ENCODE peak calls at places on chromosomes 16 and 17, in seven cellular contexts. Z is left ventricle myocardium inferior, I is mesendoderm, D is HepG2, S is mucosa of descending colon, U is iPS DF 6.9, V is kidney. X is an unnamed sample.

GRCh38 chr17:49708515-49709161 is 874 bp upstream of the SLC35B1 start:
- DNase-seq in Z (no peak), I (peak; percentile 32), D (no peak), S (no peak), U (no peak), V (no peak), X (no peak)

GRCh38 chr17:1060991-1061390 is 64.1 kb downstream of the TIMM22 start:
- DNase-seq in Z (no peak), I (no peak), D (no peak), S (peak; percentile 54), U (no peak), V (peak; percentile 91), X (no peak)

GRCh38 chr16:80610489-80611156 is 69.8 kb downstream of the DYNLRB2 start:
- DNase-seq in Z (no peak), I (no peak), D (no peak), S (no peak), U (no peak), V (no peak), X (no peak)

GRCh38 chr16:66939366-66939765 is 4.0 kb downstream of the CES2 start:
- DNase-seq in Z (no peak), I (no peak), D (no peak), S (no peak), U (no peak), V (peak; percentile 29), X (no peak)

GRCh38 chr17:29045734-29046133 is 2.8 kb downstream of the PIPOX start:
- DNase-seq in Z (no peak), I (no peak), D (peak; percentile 73), S (no peak), U (no peak), V (no peak), X (peak; percentile 74)

GRCh38 chr17:6413073-6413472 is 21.8 kb downstream of the AIPL1 start:
- DNase-seq in Z (no peak), I (peak; percentile 61), D (peak; percentile 40), S (no peak), U (no peak), V (no peak), X (peak; percentile 23)

GRCh38 chr17:32445976-32446375 is 1.7 kb downstream of the PSMD11 start:
- DNase-seq in Z (no peak), I (no peak), D (no peak), S (no peak), U (no peak), V (no peak), X (no peak)

GRCh38 chr16:85995591-85996461 is 96.9 kb downstream of the IRF8 start:
- DNase-seq in Z (no peak), I (no peak), D (no peak), S (no peak), U (no peak), V (no peak), X (no peak)

GRCh38 chr17:74743755-74744154 is 4.7 kb upstream of the NHERF1 start:
- DNase-seq in Z (no peak), I (no peak), D (no peak), S (no peak), U (no peak), V (no peak), X (no peak)

DNA sequence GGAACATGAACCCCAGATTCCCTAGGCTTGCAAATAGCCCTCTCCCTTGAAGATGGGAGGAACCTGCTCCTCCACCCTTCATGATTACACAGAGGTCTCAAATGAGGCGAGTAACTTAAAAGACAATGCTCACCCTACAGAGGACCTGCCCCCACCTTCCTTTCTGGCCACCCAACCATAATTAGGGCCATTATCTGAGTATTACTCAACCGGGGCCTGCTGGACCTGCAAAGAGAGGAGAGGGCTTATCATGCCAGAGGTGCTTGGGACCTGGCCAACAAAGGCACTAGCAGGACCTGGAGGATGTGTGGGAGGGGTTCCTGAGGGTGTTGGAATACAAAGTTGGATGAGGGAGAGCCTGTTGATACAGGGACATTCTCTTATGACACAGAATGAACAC is 42.4 kb downstream of the RNF157 start:
- DNase-seq in Z (peak; percentile 63), I (no peak), D (no peak), S (no peak), U (no peak), V (no peak), X (no peak)
- H3K4me1 ChIP-seq in Z (peaks cover 35% of the 10 kb centered on the region), I (no peaks in the 10 kb centered on the region), D (no peaks in the 10 kb centered on the region), S (no peaks in the 10 kb centered on the region), U (no peaks in the 10 kb centered on the region), V (no peaks in the 10 kb centered on the region), X (no peaks in the 10 kb centered on the region)

DNA sequence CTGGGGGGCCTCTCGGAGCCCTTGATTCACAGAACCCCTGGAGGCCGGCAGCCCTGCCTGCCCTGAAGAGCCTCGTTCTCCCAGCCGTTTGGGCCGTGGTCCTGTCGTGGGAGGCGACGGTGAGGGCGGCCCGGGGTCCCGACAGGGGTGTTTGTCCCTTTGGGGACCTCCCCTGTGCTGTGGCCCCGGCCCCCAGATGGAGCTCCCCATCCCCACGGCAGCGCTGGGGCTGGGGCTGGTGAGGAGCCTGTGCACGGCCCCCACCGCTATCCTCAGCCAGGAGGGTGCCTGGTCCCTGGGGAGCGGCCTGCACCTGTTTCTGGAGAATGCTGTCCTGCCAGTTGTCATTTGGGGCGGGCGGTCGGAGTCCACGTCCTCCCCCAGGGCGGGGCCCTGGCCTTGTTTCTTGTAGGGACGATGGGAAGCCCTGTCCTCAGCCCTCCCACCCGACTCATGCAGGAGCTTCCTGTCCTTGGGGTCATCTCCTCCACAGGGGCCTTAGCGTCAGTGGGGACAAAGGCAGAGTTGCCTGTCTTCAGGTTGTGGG is 6.7 kb downstream of the CAPN15 start:
- DNase-seq in Z (no peak), I (no peak), D (no peak), S (peak; percentile 89), U (no peak), V (no peak), X (peak; percentile 89)
- H3K4me3 ChIP-seq in Z (no peak overlapping the region), I (no peak overlapping the region), D (peak overlapping the region; percentile 85), S (no peak overlapping the region), U (no peak overlapping the region), V (peak overlapping the region; percentile 43), X (peak overlapping the region; percentile 26)

GRCh38 chr17:5011928-5012327 is 14.2 kb downstream of the KIF1C start:
- DNase-seq in Z (no peak), I (no peak), D (no peak), S (no peak), U (no peak), V (no peak), X (no peak)
- H3K36me3 ChIP-seq in Z (peaks cover 98% of the 10 kb centered on the region), I (peaks cover 17% of the 10 kb centered on the region), D (peaks cover 70% of the 10 kb centered on the region), S (peaks cover 9% of the 10 kb centered on the region), U (peaks cover 31% of the 10 kb centered on the region), V (peaks cover 28% of the 10 kb centered on the region), X (peaks cover 26% of the 10 kb centered on the region)

DNA sequence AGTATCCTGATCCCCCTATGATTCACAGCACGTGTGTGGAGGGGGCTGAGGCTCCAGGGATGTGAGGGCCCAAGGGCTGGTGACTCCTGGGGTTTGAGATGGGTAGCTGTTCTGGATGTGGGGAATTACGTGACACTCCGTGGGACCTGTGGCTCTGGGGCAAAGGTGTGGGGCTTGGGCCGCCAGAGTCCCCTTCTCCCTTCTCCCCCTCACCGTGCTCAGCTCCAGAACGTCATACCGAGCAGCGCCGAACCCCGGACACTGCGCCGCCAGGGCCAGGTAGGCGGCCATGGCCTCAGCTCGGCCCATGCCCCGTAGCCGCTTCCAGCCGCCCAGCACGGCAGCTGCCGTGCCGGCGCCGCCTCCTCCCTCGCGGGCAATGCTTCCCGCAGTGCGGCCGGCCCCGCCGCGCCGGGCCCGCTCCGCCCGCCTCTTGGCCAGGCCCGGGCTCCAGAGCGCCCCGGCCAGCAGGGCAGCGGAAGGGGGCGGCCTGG is 7.0 kb downstream of the PLEKHH3 start:
- DNase-seq in Z (no peak), I (no peak), D (no peak), S (no peak), U (no peak), V (peak; percentile 71), X (no peak)
- H3K4me1 ChIP-seq in Z (peaks cover 71% of the 10 kb centered on the region), I (no peaks in the 10 kb centered on the region), D (peaks cover 24% of the 10 kb centered on the region), S (peaks cover 27% of the 10 kb centered on the region), U (peaks cover 11% of the 10 kb centered on the region), V (peaks cover 13% of the 10 kb centered on the region), X (peaks cover 7% of the 10 kb centered on the region)

DNA sequence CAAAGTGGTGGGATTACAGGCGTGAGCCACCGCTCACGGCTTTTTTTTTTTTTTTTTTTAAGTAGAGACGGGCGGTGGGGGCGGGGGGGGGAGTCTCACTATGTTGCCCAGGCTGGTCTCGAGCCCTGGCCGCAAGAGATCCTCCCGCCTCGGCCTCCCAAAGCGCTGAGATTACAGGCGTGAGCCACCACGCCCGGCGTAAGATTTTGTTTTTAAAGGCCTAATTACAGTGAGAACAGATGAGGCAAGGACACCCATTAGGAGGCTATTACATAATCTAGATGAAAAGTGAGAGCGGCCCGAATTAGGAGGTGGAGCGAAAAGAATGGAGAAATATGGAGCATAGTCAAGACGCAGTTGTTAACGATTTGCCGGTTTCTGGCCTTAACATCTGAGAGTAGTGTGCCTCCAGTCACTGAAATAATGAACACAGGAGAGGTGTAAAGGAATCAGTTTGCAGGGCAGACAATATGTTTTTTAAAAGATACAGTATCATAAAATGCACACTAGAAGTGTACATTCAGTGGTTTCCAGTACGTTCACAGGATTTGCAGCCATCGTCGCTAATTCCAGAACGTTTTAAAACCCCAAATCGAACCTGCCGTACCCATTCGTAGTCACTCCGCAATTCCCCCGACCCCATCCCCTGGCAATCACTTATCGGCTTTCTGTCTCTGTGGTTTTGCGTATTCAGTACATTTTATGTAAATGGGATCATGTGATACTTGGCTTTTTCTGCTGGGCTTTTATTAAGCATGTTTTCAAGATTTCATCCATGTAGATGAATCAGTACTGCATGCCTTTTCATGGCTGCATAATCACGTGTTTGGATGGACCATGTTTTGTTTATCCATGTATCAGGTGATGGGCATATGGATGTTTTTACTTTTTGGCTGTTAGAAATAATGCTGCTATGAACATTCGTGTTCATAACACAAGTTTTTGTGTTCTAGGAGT is 1.4 kb upstream of the SLX4 start:
- DNase-seq in Z (no peak), I (no peak), D (no peak), S (no peak), U (no peak), V (no peak), X (no peak)
- H3K4me3 ChIP-seq in Z (peak overlapping the region; percentile 75), I (no peak overlapping the region), D (peak overlapping the region; percentile 96), S (no peak overlapping the region), U (no peak overlapping the region), V (peak overlapping the region; percentile 94), X (peak overlapping the region; percentile 77)

GRCh38 chr17:39705786-39706348 is 6.0 kb downstream of the ERBB2 start:
- DNase-seq in Z (peak; percentile 53), I (no peak), D (no peak), S (peak; percentile 78), U (no peak), V (peak; percentile 94), X (peak; percentile 93)

GRCh38 chr17:39706383-39706782 is 6.5 kb downstream of the ERBB2 start:
- DNase-seq in Z (no peak), I (no peak), D (no peak), S (no peak), U (no peak), V (no peak), X (no peak)

GRCh38 chr17:39709319-39709997 is 9.6 kb downstream of the ERBB2 start:
- DNase-seq in Z (no peak), I (no peak), D (no peak), S (no peak), U (no peak), V (peak; percentile 62), X (no peak)

GRCh38 chr17:39704821-39705551 is 5.1 kb downstream of the ERBB2 start:
- DNase-seq in Z (no peak), I (peak; percentile 45), D (no peak), S (peak; percentile 50), U (no peak), V (no peak), X (no peak)

DNA sequence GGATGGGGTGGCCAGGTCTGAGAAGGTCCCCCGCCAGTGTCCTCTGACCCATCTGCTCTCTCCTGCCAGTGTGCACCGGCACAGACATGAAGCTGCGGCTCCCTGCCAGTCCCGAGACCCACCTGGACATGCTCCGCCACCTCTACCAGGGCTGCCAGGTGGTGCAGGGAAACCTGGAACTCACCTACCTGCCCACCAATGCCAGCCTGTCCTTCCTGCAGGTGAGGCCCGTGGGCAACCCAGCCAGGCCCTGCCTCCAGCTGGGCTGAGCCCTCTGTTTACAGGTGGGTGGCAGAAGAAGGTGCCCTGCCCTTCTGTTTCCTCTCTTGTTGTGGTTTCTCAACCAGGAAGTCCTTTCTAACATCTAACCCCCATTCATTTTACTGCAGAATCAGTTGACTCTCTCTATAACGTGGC is 7.1 kb downstream of the ERBB2 start:
- DNase-seq in Z (no peak), I (no peak), D (no peak), S (peak; percentile 84), U (no peak), V (peak; percentile 82), X (no peak)
- H3K36me3 ChIP-seq in Z (peaks cover 52% of the 10 kb centered on the region), I (peaks cover 11% of the 10 kb centered on the region), D (peaks cover 56% of the 10 kb centered on the region), S (peaks cover 1% of the 10 kb centered on the region), U (peaks cover 31% of the 10 kb centered on the region), V (peaks cover 31% of the 10 kb centered on the region), X (peaks cover 6% of the 10 kb centered on the region)